ENCODE peak calls at places on chromosomes 13 and 19, in ten cellular contexts. A is choroid plexus epithelial cell; N is stimulated activated CD4-positive, alpha-beta T cell treated with anti-CD3 and anti-CD28 coated beads, Interleukin-4, amount 100 ng/mL, for 48 hours; D is HuH-7.5; P is thoracic aorta; K is NB4; H is SW480; E is activated T-cell treated with anti-CD3 and anti-CD28 coated beads for 1 hour; Z is T-helper 17 cell; I is HFFc6. S is an unnamed sample.
A peak's percentile ranks its signal among the peaks of the same experiment; 100 is the strongest.

GRCh38 chr19:46383846-46384245 is 29.5 kb downstream of the CCDC8 start:
- DNase-seq in A (no peak), N (no peak), D (no peak), P (no peak), K (no peak), H (no peak), E (no peak), Z (no peak), I (no peak), S (no peak)

GRCh38 chr19:17326595-17326966 is 8.1 kb downstream of the ANO8 start:
- DNase-seq in A (no peak), N (no peak), D (no peak), P (no peak), K (no peak), H (no peak), E (no peak), Z (no peak), I (no peak), S (no peak)

GRCh38 chr19:50693064-50693975 is 26.3 kb downstream of the SHANK1 start:
- DNase-seq in A (no peak), N (no peak), D (no peak), P (no peak), K (no peak), H (no peak), E (no peak), Z (no peak), I (no peak), S (no peak)

GRCh38 chr19:19966862-19967261 is 66.1 kb downstream of the ZNF93 start:
- DNase-seq in A (no peak), N (no peak), D (no peak), P (no peak), K (no peak), H (no peak), E (no peak), Z (no peak), I (no peak), S (no peak)

GRCh38 chr13:99702687-99703319 is 201.5 kb downstream of the TM9SF2 start:
- DNase-seq in A (no peak), N (no peak), D (no peak), P (no peak), K (no peak), H (no peak), E (no peak), Z (no peak), I (no peak), S (no peak)

GRCh38 chr13:85828094-85828684 is 29.0 kb upstream of the SLITRK6 start:
- DNase-seq in A (peak; percentile 51), N (no peak), D (no peak), P (no peak), K (peak; percentile 26), H (peak; percentile 4), E (no peak), Z (no peak), I (no peak), S (peak; percentile 1)

GRCh38 chr13:31236211-31236786 is 36.5 kb downstream of the B3GLCT start:
- DNase-seq in A (peak; percentile 78), N (no peak), D (no peak), P (no peak), K (peak; percentile 63), H (peak; percentile 57), E (no peak), Z (no peak), I (peak; percentile 49), S (peak; percentile 36)

GRCh38 chr13:48595330-48596127 is 58.2 kb upstream of the CYSLTR2 start:
- DNase-seq in A (peak; percentile 93), N (peak; percentile 22), D (peak; percentile 18), P (no peak), K (peak; percentile 75), H (peak; percentile 73), E (peak; percentile 26), Z (peak; percentile 38), I (peak; percentile 59), S (peak; percentile 22)

GRCh38 chr13:95156208-95156607 is 145.0 kb downstream of the ABCC4 start:
- DNase-seq in A (peak; percentile 73), N (no peak), D (no peak), P (no peak), K (peak; percentile 6), H (peak; percentile 4), E (no peak), Z (no peak), I (peak; percentile 31), S (no peak)

GRCh38 chr13:53782400-53783030 is 753.9 kb downstream of the OLFM4 start:
- DNase-seq in A (peak; percentile 57), N (no peak), D (peak; percentile 21), P (no peak), K (peak; percentile 69), H (peak; percentile 66), E (no peak), Z (no peak), I (peak; percentile 22), S (peak; percentile 16)

GRCh38 chr19:13181747-13182388 is 31.7 kb downstream of the IER2 start:
- DNase-seq in A (peak; percentile 46), N (no peak), D (no peak), P (no peak), K (peak; percentile 91), H (no peak), E (no peak), Z (no peak), I (peak; percentile 50), S (peak; percentile 63)

GRCh38 chr19:13937479-13938360 is 497 bp downstream of the PODNL1 start:
- DNase-seq in A (no peak), N (no peak), D (no peak), P (no peak), K (no peak), H (no peak), E (no peak), Z (no peak), I (no peak), S (no peak)

GRCh38 chr19:51339687-51340656 is 2.0 kb downstream of the VSIG10L start:
- DNase-seq in A (peak; percentile 99), N (peak; percentile 99), D (peak; percentile 94), P (peak; percentile 99), K (peak; percentile 94), H (peak; percentile 98), E (peak; percentile 74), Z (peak; percentile 62), I (peak; percentile 97), S (peak; percentile 98)